ENCODE peak calls at places on chromosomes 2 and 18, in four cellular contexts. U is fibroblast of villous mesenchyme, H is AG09319, C is brain microvascular endothelial cell. M is an unnamed sample.

GRCh38 chr2:174395284-174395968 is at the start of gene SCRN3:
- DNase-seq in U (peak; percentile 82), H (peak; percentile 36), C (peak; percentile 70), M (peak; percentile 82)

GRCh38 chr2:129863350-129863749 is 116.1 kb upstream of the RAB6C start:
- DNase-seq in U (no peak), H (no peak), C (no peak), M (no peak)

GRCh38 chr2:6493266-6493665 is 372.4 kb downstream of the CMPK2 start:
- DNase-seq in U (no peak), H (no peak), C (no peak), M (no peak)

GRCh38 chr18:78962098-78962497 is 17.5 kb upstream of the SALL3 start:
- DNase-seq in U (no peak), H (no peak), C (no peak), M (no peak)

GRCh38 chr2:46448111-46448510 is 31.3 kb upstream of the TMEM247 start:
- DNase-seq in U (no peak), H (no peak), C (no peak), M (no peak)

GRCh38 chr18:40851014-40851429 is 1104.0 kb upstream of the PIK3C3 start:
- DNase-seq in U (peak; percentile 25), H (no peak), C (no peak), M (peak; percentile 68)

GRCh38 chr2:11356760-11357159 is 12.3 kb upstream of the ROCK2 start:
- DNase-seq in U (no peak), H (no peak), C (no peak), M (no peak)

GRCh38 chr2:26847663-26848335 is at the start of gene DPYSL5:
- DNase-seq in U (no peak), H (no peak), C (no peak), M (no peak)

GRCh38 chr2:128446866-128447537 is 128.3 kb upstream of the HS6ST1 start:
- DNase-seq in U (no peak), H (no peak), C (no peak), M (no peak)

GRCh38 chr2:206915136-206915535 is 24.2 kb upstream of the CPO start:
- DNase-seq in U (peak; percentile 93), H (peak; percentile 18), C (peak; percentile 97), M (peak; percentile 77)

GRCh38 chr2:48574353-48575290 is 43.0 kb upstream of the GTF2A1L start:
- DNase-seq in U (no peak), H (no peak), C (no peak), M (no peak)

GRCh38 chr18:67525328-67526110 is 9.0 kb upstream of the DSEL start:
- DNase-seq in U (peak; percentile 96), H (peak; percentile 90), C (peak; percentile 95), M (peak; percentile 99)

GRCh38 chr2:70083344-70084156 is 3.7 kb upstream of the PCBP1 start:
- DNase-seq in U (no peak), H (no peak), C (no peak), M (peak; percentile 52)

GRCh38 chr2:190468814-190469569 is 60.8 kb downstream of the MFSD6 start:
- DNase-seq in U (peak; percentile 95), H (peak; percentile 97), C (peak; percentile 97), M (peak; percentile 98)

GRCh38 chr2:217956895-217957457 is 45.8 kb downstream of the TNS1 start:
- DNase-seq in U (no peak), H (no peak), C (no peak), M (no peak)

GRCh38 chr18:44939037-44939665 is 258.5 kb downstream of the SETBP1 start:
- DNase-seq in U (no peak), H (no peak), C (no peak), M (no peak)

GRCh38 chr2:68727698-68728375 is 6.8 kb upstream of the ARHGAP25 start:
- DNase-seq in U (peak; percentile 51), H (no peak), C (peak; percentile 18), M (peak; percentile 64)

GRCh38 chr2:143698888-143699570 is 569.8 kb downstream of the ARHGAP15 start:
- DNase-seq in U (no peak), H (no peak), C (no peak), M (no peak)

GRCh38 chr2:230018153-230018552 is 50.6 kb downstream of the SLC16A14 start:
- DNase-seq in U (peak; percentile 91), H (no peak), C (peak; percentile 72), M (peak; percentile 50)

GRCh38 chr2:179467111-179467510 is 202.5 kb upstream of the SESTD1 start:
- DNase-seq in U (no peak), H (no peak), C (peak; percentile 31), M (no peak)

GRCh38 chr2:179410552-179411356 is 146.1 kb upstream of the SESTD1 start:
- DNase-seq in U (peak; percentile 64), H (peak; percentile 23), C (peak; percentile 73), M (peak; percentile 75)

GRCh38 chr2:118437501-118437900 is 349.2 kb downstream of the INSIG2 start:
- DNase-seq in U (no peak), H (no peak), C (no peak), M (no peak)

GRCh38 chr2:40240067-40240466 is 211.8 kb downstream of the SLC8A1 start:
- DNase-seq in U (peak; percentile 72), H (peak; percentile 63), C (peak; percentile 98), M (peak; percentile 99)

GRCh38 chr2:224104668-224105386 is 65.7 kb upstream of the SERPINE2 start:
- DNase-seq in U (no peak), H (no peak), C (no peak), M (no peak)

GRCh38 chr18:56799756-56800155 is 148.6 kb downstream of the WDR7 start:
- DNase-seq in U (peak; percentile 11), H (no peak), C (no peak), M (peak; percentile 31)

GRCh38 chr2:160719116-160719515 is 225.5 kb upstream of the RBMS1 start:
- DNase-seq in U (no peak), H (no peak), C (peak; percentile 77), M (peak; percentile 28)

GRCh38 chr2:50143822-50144575 is 887.9 kb downstream of the NRXN1 start:
- DNase-seq in U (peak; percentile 26), H (no peak), C (peak; percentile 2), M (peak; percentile 70)

GRCh38 chr18:52426041-52426440 is 86.0 kb downstream of the DCC start:
- DNase-seq in U (no peak), H (no peak), C (no peak), M (no peak)

GRCh38 chr2:159138642-159139182 is 147.8 kb downstream of the WDSUB1 start:
- DNase-seq in U (no peak), H (no peak), C (no peak), M (no peak)

GRCh38 chr2:168684921-168685618 is 117.4 kb upstream of the NOSTRIN start:
- DNase-seq in U (no peak), H (no peak), C (no peak), M (no peak)

GRCh38 chr2:175640655-175641054 is 361.4 kb downstream of the LNPK start:
- DNase-seq in U (no peak), H (no peak), C (no peak), M (no peak)

GRCh38 chr2:108182489-108182888 is 57.3 kb upstream of the SULT1C3 start:
- DNase-seq in U (peak; percentile 7), H (no peak), C (peak; percentile 55), M (peak; percentile 52)

GRCh38 chr2:121038431-121038830 is 246.6 kb downstream of the TFCP2L1 start:
- DNase-seq in U (no peak), H (no peak), C (no peak), M (no peak)

GRCh38 chr2:168793596-168793995 is 8.8 kb upstream of the NOSTRIN start:
- DNase-seq in U (no peak), H (no peak), C (no peak), M (no peak)

GRCh38 chr18:71995895-71996443 is 548.2 kb downstream of the CBLN2 start:
- DNase-seq in U (no peak), H (no peak), C (no peak), M (no peak)

GRCh38 chr18:63848159-63848558 is 39.3 kb upstream of the SERPINB2 start:
- DNase-seq in U (peak; percentile 65), H (peak; percentile 23), C (peak; percentile 46), M (peak; percentile 75)

GRCh38 chr2:113128386-113128664 is 927 bp downstream of the IL1RN start:
- DNase-seq in U (no peak), H (no peak), C (no peak), M (no peak)

GRCh38 chr18:21704603-21705364 is at the start of gene ABHD3:
- DNase-seq in U (peak; percentile 90), H (peak; percentile 66), C (peak; percentile 78), M (peak; percentile 93)

GRCh38 chr2:206408323-206409320 is 34.7 kb upstream of the ADAM23 start:
- DNase-seq in U (no peak), H (no peak), C (no peak), M (no peak)

DNA sequence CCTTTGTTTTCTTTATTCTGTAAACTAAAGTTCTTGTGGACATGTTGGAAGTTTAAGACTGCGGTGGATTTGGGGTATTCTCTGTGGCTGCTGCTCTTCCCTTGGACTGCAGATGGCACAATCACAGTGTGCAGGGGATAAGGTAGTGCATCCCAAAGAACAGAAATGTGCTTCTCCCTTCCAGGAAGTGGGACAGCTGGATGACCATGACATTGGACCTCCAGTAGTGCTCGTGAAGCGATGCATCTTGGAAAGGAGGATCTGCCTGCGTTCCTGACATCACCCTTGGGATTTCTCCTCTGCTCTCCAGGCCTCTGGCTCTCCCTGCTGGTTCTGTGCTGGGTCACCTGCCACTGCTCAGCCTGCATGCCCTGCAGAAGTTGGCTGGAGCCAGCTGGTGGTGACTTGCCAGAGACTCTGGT is 109.9 kb downstream of the SLC4A3 start:
- DNase-seq in U (peak; percentile 22), H (no peak), C (peak; percentile 8), M (peak; percentile 25)
- TF ChIP-seq CTCF in U (peak; percentile 48), H (peak; percentile 63), C (peak; percentile 75), M (peak; percentile 36)

DNA sequence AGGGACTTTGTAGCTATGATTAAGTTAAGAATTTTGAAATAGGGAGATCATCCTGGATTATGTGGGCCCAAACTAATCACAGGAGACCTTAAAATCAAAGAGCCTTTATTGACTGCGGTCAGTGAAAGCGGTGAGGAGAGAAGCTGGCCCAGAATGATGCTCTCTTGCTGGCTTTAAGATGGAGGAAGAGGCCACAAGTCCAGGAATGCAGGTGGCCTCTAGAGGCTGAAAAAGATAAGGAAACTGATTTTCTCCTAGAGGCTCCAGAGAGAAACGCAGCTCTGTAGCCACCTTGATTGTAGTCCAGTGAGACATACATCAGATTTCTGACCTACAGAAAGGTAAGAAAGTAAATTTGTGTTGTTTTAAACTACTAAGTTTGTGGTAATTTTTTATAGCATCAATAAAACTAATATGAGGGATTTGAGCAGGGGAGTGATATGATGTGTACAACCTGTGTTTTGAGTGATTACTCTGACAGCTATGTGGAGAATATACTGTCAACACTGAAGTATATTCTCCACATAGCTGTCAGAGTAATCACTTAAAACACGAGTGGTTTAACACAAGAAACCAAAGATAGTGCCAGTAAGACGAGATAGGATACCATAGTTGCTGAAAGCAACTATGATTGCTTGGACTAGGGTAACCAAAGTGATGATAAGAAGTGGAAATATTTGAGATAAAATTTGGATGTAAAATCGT is 364.4 kb upstream of the CHST9 start:
- DNase-seq in U (no peak), H (no peak), C (no peak), M (no peak)
- TF ChIP-seq CTCF in U (no peak), H (no peak), C (no peak), M (no peak)

GRCh38 chr18:48639772-48640432 is 101.1 kb downstream of the CTIF start:
- DNase-seq in U (no peak), H (no peak), C (no peak), M (no peak)
- TF ChIP-seq CTCF in U (peak; percentile 47), H (peak; percentile 25), C (peak; percentile 60), M (peak; percentile 50)

DNA sequence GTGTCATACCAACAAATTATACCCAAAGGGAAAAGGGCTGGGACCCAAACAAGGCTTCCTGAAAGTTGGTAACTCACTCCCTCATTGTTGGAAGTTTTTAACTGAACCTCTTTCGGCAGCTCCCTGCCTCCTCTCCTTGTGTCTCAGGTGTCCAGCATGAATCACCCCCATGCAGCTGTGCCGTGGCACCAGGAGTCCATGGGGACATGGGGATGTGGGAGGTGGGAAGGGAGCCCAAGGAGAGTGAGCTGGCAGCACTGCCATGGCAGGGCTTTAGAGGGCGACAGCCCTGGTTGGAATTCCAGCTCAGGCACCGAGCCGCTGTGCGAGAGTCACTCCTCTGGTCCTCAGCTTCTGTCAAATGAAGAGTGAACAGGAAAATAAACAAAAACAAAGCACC is 12.5 kb upstream of the GYPC start:
- DNase-seq in U (no peak), H (no peak), C (no peak), M (no peak)
- TF ChIP-seq CTCF in U (no peak), H (no peak), C (peak; percentile 15), M (no peak)